ENCODE peak calls at places on chromosomes 7 and 10, in nine cellular contexts. R is GM20000; B is HuH-7.5; C is posterior vena cava; T is left ventricle myocardium inferior; F is H7; G is stimulated activated naive CD8-positive, alpha-beta T cell treated with anti-CD3 and anti-CD28 coated beads, Interleukin-15, amount 100 ng/mL, for 72 hours; M is non-pigmented ciliary epithelial cell; Y is HEK293T. S is an unnamed sample.

GRCh38 chr7:157442993-157443831 is 106.4 kb downstream of the DNAJB6 start:
- DNase-seq in F (no peak), M (no peak), G (no peak), C (peak; percentile 75), R (no peak), T (no peak), Y (no peak), B (no peak), S (no peak)

GRCh38 chr7:13179011-13179574 is 491.7 kb downstream of the ARL4A start:
- DNase-seq in M (peak; percentile 5), R (no peak), C (no peak), T (no peak), Y (peak; percentile 4), F (no peak), B (no peak), G (no peak), S (no peak)

GRCh38 chr10:129942936-129943724 is 20.9 kb downstream of the EBF3 start:
- DNase-seq in F (no peak), M (no peak), R (no peak), G (no peak), B (no peak), C (peak; percentile 59), T (peak; percentile 24), Y (no peak), S (no peak)

GRCh38 chr7:104986623-104987259 is 27.3 kb upstream of the KMT2E start:
- DNase-seq in G (no peak), C (no peak), F (no peak), R (no peak), B (no peak), M (no peak), Y (no peak), T (no peak), S (no peak)

GRCh38 chr7:1555813-1556540 is at the start of gene TMEM184A:
- DNase-seq in Y (peak; percentile 47), C (no peak), B (peak; percentile 95), G (peak; percentile 41), M (no peak), R (peak; percentile 76), F (peak; percentile 97), T (no peak), S (peak; percentile 94)

GRCh38 chr10:102632394-102633062 is 11.8 kb upstream of the TRIM8 start:
- DNase-seq in Y (no peak), T (no peak), R (no peak), F (no peak), C (peak; percentile 64), B (no peak), G (no peak), M (no peak), S (peak; percentile 55)

GRCh38 chr7:70790215-70791073 is 341.5 kb upstream of the GALNT17 start:
- DNase-seq in T (no peak), C (no peak), R (no peak), G (no peak), M (no peak), F (peak; percentile 59), Y (no peak), B (no peak), S (peak; percentile 37)

GRCh38 chr10:124644281-124644680 is 99.9 kb downstream of the FAM53B start:
- DNase-seq in F (no peak), T (no peak), R (no peak), B (no peak), C (no peak), Y (no peak), G (no peak), M (no peak), S (no peak)

GRCh38 chr10:92407305-92408016 is 116.5 kb downstream of the MARCHF5 start:
- DNase-seq in F (no peak), R (no peak), T (no peak), Y (no peak), C (no peak), B (no peak), G (no peak), M (no peak), S (no peak)

S was measured in endodermal cell.